ENCODE peak calls at places on chromosomes 16 and 17, in nine cellular contexts. V is ascending aorta, N is stomach, L is mammary epithelial cell, U is fibroblast of lung, O is osteocyte, B is cardiac fibroblast, A is endothelial cell of umbilical vein, I is A673. W is an unnamed sample.
A peak's percentile ranks its signal among the peaks of the same experiment; 100 is the strongest.

GRCh38 chr16:27596411-27596810 is 46.5 kb downstream of the KATNIP start:
- DNase-seq in O (no peak), I (no peak), L (no peak), V (no peak), N (no peak), A (no peak), B (peak; percentile 19), U (no peak), W (no peak)

GRCh38 chr17:39705786-39706348 is 6.0 kb downstream of the ERBB2 start:
- DNase-seq in L (peak; percentile 84), U (no peak), N (peak; percentile 87), V (no peak), O (no peak), B (no peak), I (no peak), A (no peak), W (no peak)

GRCh38 chr17:2710075-2710803 is 1.3 kb downstream of the CLUH start:
- DNase-seq in N (no peak), V (no peak), I (no peak), U (no peak), B (no peak), O (no peak), A (peak; percentile 12), L (no peak), W (no peak)

GRCh38 chr17:81161536-81161935 is 3.8 kb upstream of the PVALEF start:
- DNase-seq in N (no peak), B (no peak), U (no peak), A (no peak), L (no peak), O (no peak), I (no peak), V (no peak), W (no peak)

GRCh38 chr16:85291302-85292148 is 179.3 kb upstream of the CIBAR2 start:
- DNase-seq in U (peak; percentile 64), O (no peak), A (peak; percentile 33), B (no peak), I (no peak), N (peak; percentile 66), V (no peak), L (no peak), W (no peak)

GRCh38 chr16:85328665-85329058 is 216.4 kb upstream of the CIBAR2 start:
- DNase-seq in U (no peak), O (no peak), N (no peak), I (no peak), B (no peak), L (no peak), V (no peak), A (no peak), W (no peak)

GRCh38 chr17:81487487-81488275 is 24.9 kb downstream of the ACTG1 start:
- DNase-seq in U (peak; percentile 62), N (peak; percentile 85), A (peak; percentile 59), V (peak; percentile 84), B (peak; percentile 68), L (peak; percentile 38), I (peak; percentile 91), O (no peak), W (peak; percentile 68)

GRCh38 chr17:7132511-7133094 is 18.0 kb upstream of the ASGR2 start:
- DNase-seq in V (no peak), U (no peak), I (peak; percentile 94), A (peak; percentile 83), B (peak; percentile 10), O (no peak), L (no peak), N (no peak), W (no peak)

GRCh38 chr16:14649816-14650215 is 17.1 kb downstream of the BFAR start:
- DNase-seq in B (no peak), I (no peak), A (no peak), L (no peak), N (no peak), O (no peak), V (no peak), U (no peak), W (no peak)

GRCh38 chr17:19320876-19321275 is 41.6 kb downstream of the B9D1 start:
- DNase-seq in N (no peak), O (no peak), U (no peak), I (no peak), A (no peak), V (no peak), B (no peak), L (no peak), W (no peak)

GRCh38 chr16:50300942-50301625 is 34.7 kb downstream of the ADCY7 start:
- DNase-seq in N (no peak), I (no peak), L (no peak), U (peak; percentile 69), B (no peak), O (no peak), A (no peak), V (peak; percentile 55), W (no peak)

GRCh38 chr17:9389116-9389515 is 186.5 kb downstream of the STX8 start:
- DNase-seq in B (peak; percentile 95), O (no peak), A (peak; percentile 67), L (peak; percentile 98), N (no peak), I (peak; percentile 27), U (peak; percentile 56), V (no peak), W (no peak)

GRCh38 chr17:64192588-64192987 is 62.6 kb upstream of the ERN1 start:
- DNase-seq in N (no peak), I (no peak), O (no peak), L (no peak), U (no peak), V (no peak), B (no peak), A (no peak), W (no peak)

GRCh38 chr16:31274831-31275816 is 15.3 kb downstream of the ITGAM start:
- DNase-seq in L (peak; percentile 95), I (no peak), V (no peak), N (no peak), B (no peak), A (no peak), O (peak; percentile 46), U (no peak), W (no peak)

DNA sequence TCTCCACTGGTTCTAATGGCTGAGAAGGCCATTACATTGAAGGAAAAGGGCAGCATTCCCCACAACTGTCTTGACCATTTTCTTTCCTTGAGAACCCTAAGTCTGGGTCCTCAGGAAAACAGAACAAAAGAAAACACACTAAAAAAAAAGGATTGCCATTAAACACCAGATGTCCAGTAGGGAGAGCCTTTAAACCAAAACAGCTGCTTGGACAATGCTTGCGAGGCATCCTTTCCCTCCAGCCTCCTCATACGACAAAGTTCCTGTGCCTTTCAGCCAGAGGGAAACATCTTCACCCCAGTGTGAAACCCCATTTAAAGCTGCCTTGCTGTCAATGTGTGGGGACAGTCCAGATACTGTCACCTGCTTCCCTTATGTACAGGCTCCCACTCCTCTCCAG is 74.3 kb downstream of the MMD start:
- DNase-seq in A (no peak), U (no peak), I (no peak), L (no peak), O (peak; percentile 11), V (no peak), N (no peak), B (no peak), W (no peak)
- TF ChIP-seq CTCF in A (no peak), U (no peak), I (no peak), L (no peak), O (no peak), V (no peak), N (no peak), B (no peak), W (no peak)

GRCh38 chr16:52068447-52069074 is 478.4 kb downstream of the TOX3 start:
- DNase-seq in N (peak; percentile 35), L (peak; percentile 10), I (peak; percentile 67), U (peak; percentile 20), B (peak; percentile 9), A (no peak), O (no peak), V (no peak), W (no peak)

GRCh38 chr16:52071101-52071500 is 475.8 kb downstream of the TOX3 start:
- DNase-seq in U (no peak), I (no peak), V (no peak), B (no peak), N (no peak), A (no peak), L (no peak), O (no peak), W (no peak)

GRCh38 chr16:52070341-52071057 is 476.4 kb downstream of the TOX3 start:
- DNase-seq in U (no peak), A (no peak), N (no peak), V (no peak), B (no peak), O (no peak), L (no peak), I (no peak), W (no peak)

GRCh38 chr16:52066951-52067350 is 480.0 kb downstream of the TOX3 start:
- DNase-seq in L (no peak), U (no peak), N (no peak), V (no peak), A (no peak), I (no peak), O (no peak), B (no peak), W (no peak)

GRCh38 chr16:52069866-52070265 is 477.1 kb downstream of the TOX3 start:
- DNase-seq in U (peak; percentile 15), B (peak; percentile 11), N (no peak), I (peak; percentile 79), A (no peak), O (no peak), L (peak; percentile 12), V (no peak), W (no peak)
- TF ChIP-seq CTCF in U (peak; percentile 10), B (no peak), N (peak; percentile 28), I (peak; percentile 67), A (no peak), O (peak; percentile 71), L (peak; percentile 45), V (peak; percentile 6), W (no peak)

GRCh38 chr17:43840814-43841213 is 6.2 kb upstream of the CD300LG start:
- DNase-seq in U (peak; percentile 18), B (peak; percentile 26), V (no peak), O (no peak), A (peak; percentile 59), L (no peak), I (peak; percentile 49), N (no peak), W (no peak)
- TF ChIP-seq CTCF in U (peak; percentile 43), B (peak; percentile 31), V (peak; percentile 17), O (peak; percentile 27), A (peak; percentile 32), L (no peak), I (peak; percentile 32), N (no peak), W (no peak)

GRCh38 chr16:528111-529011 is 849 bp downstream of the CAPN15 start:
- DNase-seq in A (peak; percentile 54), I (peak; percentile 50), U (peak; percentile 56), O (no peak), V (no peak), L (peak; percentile 78), B (peak; percentile 71), N (peak; percentile 66), W (peak; percentile 43)

GRCh38 chr16:529012-529575 is 1.6 kb downstream of the CAPN15 start:
- DNase-seq in A (no peak), U (no peak), B (no peak), O (no peak), V (no peak), L (no peak), I (no peak), N (no peak), W (peak; percentile 46)

GRCh38 chr16:526181-527014 is 1.1 kb upstream of the CAPN15 start:
- DNase-seq in L (peak; percentile 37), A (no peak), U (peak; percentile 48), B (peak; percentile 37), O (no peak), N (peak; percentile 69), I (peak; percentile 43), V (no peak), W (peak; percentile 38)

GRCh38 chr16:525520-526180 is 1.9 kb upstream of the CAPN15 start:
- DNase-seq in A (peak; percentile 71), L (peak; percentile 93), B (peak; percentile 90), N (no peak), V (no peak), O (no peak), I (peak; percentile 58), U (peak; percentile 75), W (no peak)

GRCh38 chr16:527015-527903 is at the start of gene CAPN15:
- DNase-seq in V (peak; percentile 92), O (peak; percentile 97), L (peak; percentile 86), A (peak; percentile 90), N (peak; percentile 90), I (peak; percentile 93), B (peak; percentile 89), U (peak; percentile 86), W (peak; percentile 86)
- TF ChIP-seq CTCF in V (peak; percentile 18), O (peak; percentile 33), L (peak; percentile 32), A (no peak), N (peak; percentile 32), I (no peak), B (peak; percentile 2), U (no peak), W (no peak)